ENCODE peak calls at places on chromosomes 4 and X, in nine cellular contexts. Z, F, Y, R, S, M, D, H and P are unnamed samples.
A peak's percentile ranks its signal among the peaks of the same experiment; 100 is the strongest.

GRCh38 chrX:116031331-116031730 is 139.2 kb upstream of the AGTR2 start:
- DNase-seq in Z (no peak), D (no peak), S (no peak), Y (no peak), H (no peak), M (no peak), R (no peak), F (no peak), P (no peak)

GRCh38 chrX:71565634-71566033 is 12.6 kb upstream of the GCNA start:
- DNase-seq in H (no peak), M (no peak), Y (no peak), Z (no peak), S (no peak), D (no peak), F (no peak), R (no peak), P (no peak)

GRCh38 chr4:11605597-11605996 is 176.9 kb upstream of the HS3ST1 start:
- DNase-seq in S (no peak), R (peak; percentile 31), H (no peak), M (no peak), Z (no peak), F (no peak), D (no peak), Y (no peak), P (no peak)

GRCh38 chr4:14386196-14386595 is 616.1 kb upstream of the CPEB2 start:
- DNase-seq in M (no peak), H (no peak), D (no peak), S (no peak), F (no peak), R (no peak), Y (no peak), Z (no peak), P (no peak)

GRCh38 chrX:119399772-119400101 is 601 bp downstream of the SLC25A43 start:
- DNase-seq in F (no peak), R (peak; percentile 30), M (no peak), Z (no peak), S (no peak), H (no peak), D (peak; percentile 47), Y (no peak), P (no peak)

GRCh38 chr4:74944354-74944793 is 11.5 kb downstream of the PARM1 start:
- DNase-seq in R (no peak), F (no peak), M (no peak), S (no peak), Y (no peak), Z (no peak), D (no peak), H (no peak), P (no peak)

GRCh38 chr4:174591243-174592021 is 69.1 kb upstream of the HPGD start:
- DNase-seq in S (no peak), H (no peak), D (no peak), Z (no peak), Y (no peak), R (no peak), M (no peak), F (no peak), P (no peak)

GRCh38 chrX:46681849-46682248 is 77.1 kb downstream of the SLC9A7 start:
- DNase-seq in Y (no peak), Z (no peak), F (no peak), M (no peak), D (peak; percentile 37), R (no peak), H (no peak), S (no peak), P (no peak)

GRCh38 chr4:137124278-137124932 is 407.9 kb downstream of the PCDH18 start:
- DNase-seq in S (peak; percentile 58), D (peak; percentile 82), F (no peak), Z (no peak), Y (no peak), R (peak; percentile 78), M (no peak), H (no peak), P (no peak)

GRCh38 chr4:4825431-4825830 is 34.0 kb upstream of the MSX1 start:
- DNase-seq in D (no peak), M (no peak), H (no peak), Y (no peak), R (no peak), Z (no peak), S (no peak), F (no peak), P (no peak)

GRCh38 chrX:78571849-78572248 is 87.3 kb downstream of the RTL3 start:
- DNase-seq in M (no peak), Z (no peak), D (no peak), Y (no peak), R (no peak), F (no peak), S (no peak), H (no peak), P (no peak)

GRCh38 chrX:13750204-13750603 is 15.7 kb downstream of the OFD1 start:
- DNase-seq in Y (no peak), R (no peak), F (no peak), H (no peak), M (no peak), D (peak; percentile 20), Z (no peak), S (peak; percentile 14), P (no peak)

GRCh38 chr4:169275180-169275579 is 4.4 kb upstream of the SH3RF1 start:
- DNase-seq in H (no peak), Y (no peak), D (no peak), S (no peak), F (no peak), M (no peak), Z (no peak), R (no peak), P (no peak)

GRCh38 chr4:73869130-73870055 is at the start of gene CXCL1:
- DNase-seq in F (no peak), Y (no peak), D (no peak), M (peak; percentile 58), S (no peak), H (peak; percentile 28), R (peak; percentile 39), Z (no peak), P (peak; percentile 78)

GRCh38 chr4:173924561-173924960 is 358.9 kb downstream of the FBXO8 start:
- DNase-seq in Y (no peak), Z (no peak), F (no peak), M (no peak), R (no peak), H (no peak), S (no peak), D (no peak), P (no peak)

GRCh38 chr4:98939892-98940298 is 11.0 kb upstream of the EIF4E start:
- DNase-seq in F (no peak), S (peak; percentile 46), D (peak; percentile 74), H (no peak), R (peak; percentile 72), Z (no peak), M (no peak), Y (no peak), P (no peak)

GRCh38 chrX:15815779-15816452 is 25.6 kb downstream of the ZRSR2 start:
- DNase-seq in M (no peak), S (no peak), Y (no peak), F (no peak), Z (no peak), D (peak; percentile 38), H (no peak), R (peak; percentile 33), P (no peak)

GRCh38 chr4:113674251-113674650 is 87.3 kb downstream of the CAMK2D start:
- DNase-seq in S (no peak), Y (no peak), M (no peak), R (peak; percentile 36), Z (no peak), F (no peak), D (peak; percentile 43), H (no peak), P (no peak)

GRCh38 chr4:6938237-6938636 is 28.6 kb downstream of the TBC1D14 start:
- DNase-seq in S (no peak), H (no peak), M (peak; percentile 54), Y (no peak), F (no peak), Z (no peak), R (peak; percentile 28), D (peak; percentile 18), P (peak; percentile 82)

GRCh38 chrX:136766785-136767103 is 14.0 kb downstream of the ARHGEF6 start:
- DNase-seq in R (no peak), D (no peak), Z (no peak), H (peak; percentile 53), F (no peak), M (no peak), S (no peak), Y (no peak), P (no peak)

GRCh38 chr4:137069473-137069872 is 462.8 kb downstream of the PCDH18 start:
- DNase-seq in D (peak; percentile 0), S (no peak), H (no peak), R (no peak), F (no peak), Z (no peak), Y (no peak), M (no peak), P (no peak)

GRCh38 chrX:77223046-77223445 is 224.1 kb upstream of the FGF16 start:
- DNase-seq in R (no peak), F (no peak), S (no peak), D (no peak), Y (no peak), H (no peak), Z (no peak), M (no peak), P (no peak)

GRCh38 chr4:142984871-142985585 is 138.9 kb upstream of the INPP4B start:
- DNase-seq in Z (no peak), F (no peak), Y (no peak), S (no peak), D (peak; percentile 16), M (no peak), R (peak; percentile 21), H (no peak), P (no peak)

GRCh38 chr4:93203708-93204107 is 624.8 kb upstream of the ATOH1 start:
- DNase-seq in F (no peak), R (no peak), Y (no peak), S (no peak), Z (no peak), M (no peak), H (no peak), D (no peak), P (no peak)

GRCh38 chr4:185467101-185467500 is 4.4 kb downstream of the CCDC110 start:
- DNase-seq in M (no peak), S (no peak), F (no peak), H (no peak), D (no peak), Y (no peak), R (peak; percentile 5), Z (no peak), P (no peak)

GRCh38 chr4:30716158-30716557 is 4.0 kb upstream of the PCDH7 start:
- DNase-seq in R (peak; percentile 50), M (no peak), S (no peak), Z (no peak), F (no peak), Y (no peak), H (no peak), D (no peak), P (no peak)